ENCODE peak calls at places on chromosomes 12 and 14, in six cellular contexts. J, E, I, O, Z and X are unnamed samples.

GRCh38 chr14:80926706-80927384 is 14.7 kb downstream of the CEP128 start:
- DNase-seq in J (no peak), E (no peak), I (no peak), O (no peak), Z (peak; percentile 69), X (no peak)

GRCh38 chr14:69956970-69957369 is 77.8 kb downstream of the SMOC1 start:
- DNase-seq in J (no peak), E (no peak), I (no peak), O (no peak), Z (no peak), X (no peak)

GRCh38 chr14:82009076-82009475 is 475.4 kb upstream of the SEL1L start:
- DNase-seq in J (no peak), E (no peak), I (no peak), O (no peak), Z (no peak), X (no peak)

GRCh38 chr12:74791365-74791764 is 253.7 kb downstream of the ATXN7L3B start:
- DNase-seq in J (no peak), E (no peak), I (no peak), O (no peak), Z (peak; percentile 13), X (no peak)

GRCh38 chr12:56326533-56326932 is 7.3 kb downstream of the PAN2 start:
- DNase-seq in J (no peak), E (no peak), I (no peak), O (peak; percentile 50), Z (no peak), X (no peak)

GRCh38 chr12:89189448-89189847 is 162.9 kb downstream of the DUSP6 start:
- DNase-seq in J (no peak), E (no peak), I (no peak), O (no peak), Z (no peak), X (no peak)

GRCh38 chr14:74592476-74593191 is 19.4 kb downstream of the LTBP2 start:
- DNase-seq in J (no peak), E (no peak), I (peak; percentile 60), O (no peak), Z (no peak), X (no peak)

GRCh38 chr14:63499701-63500250 is 43.4 kb downstream of the PPP2R5E start:
- DNase-seq in J (no peak), E (no peak), I (no peak), O (no peak), Z (no peak), X (no peak)

GRCh38 chr12:93002278-93003054 is 73.4 kb upstream of the EEA1 start:
- DNase-seq in J (no peak), E (no peak), I (no peak), O (no peak), Z (no peak), X (no peak)

GRCh38 chr14:99677231-99677891 is 6.7 kb upstream of the CYP46A1 start:
- DNase-seq in J (no peak), E (no peak), I (peak; percentile 56), O (no peak), Z (no peak), X (no peak)

GRCh38 chr12:117685115-117685926 is 283.5 kb downstream of the KSR2 start:
- DNase-seq in J (peak; percentile 78), E (no peak), I (no peak), O (peak; percentile 64), Z (peak; percentile 39), X (no peak)

GRCh38 chr14:44833376-44833775 is 128.4 kb downstream of the KLHL28 start:
- DNase-seq in J (no peak), E (no peak), I (no peak), O (no peak), Z (no peak), X (no peak)

GRCh38 chr14:92458136-92458958 is 55.2 kb upstream of the RIN3 start:
- DNase-seq in J (no peak), E (no peak), I (no peak), O (no peak), Z (no peak), X (no peak)

GRCh38 chr14:105180598-105181528 is at the start of gene NUDT14:
- DNase-seq in J (peak; percentile 87), E (peak; percentile 87), I (peak; percentile 87), O (peak; percentile 92), Z (peak; percentile 86), X (peak; percentile 86)

GRCh38 chr14:95138876-95139275 is 18.5 kb downstream of the DICER1 start:
- DNase-seq in J (no peak), E (no peak), I (no peak), O (no peak), Z (no peak), X (peak; percentile 37)

GRCh38 chr12:72030272-72030671 is 91.6 kb downstream of the TPH2 start:
- DNase-seq in J (no peak), E (no peak), I (no peak), O (no peak), Z (no peak), X (no peak)

GRCh38 chr14:90756755-90757345 is 59.4 kb downstream of the TTC7B start:
- DNase-seq in J (no peak), E (no peak), I (no peak), O (no peak), Z (no peak), X (no peak)

GRCh38 chr14:89748004-89748403 is 206.5 kb downstream of the EFCAB11 start:
- DNase-seq in J (no peak), E (no peak), I (no peak), O (no peak), Z (no peak), X (no peak)

GRCh38 chr14:44778562-44778961 is 183.2 kb downstream of the KLHL28 start:
- DNase-seq in J (no peak), E (no peak), I (no peak), O (no peak), Z (no peak), X (no peak)

GRCh38 chr12:15423629-15424028 is 101.3 kb downstream of the PTPRO start:
- DNase-seq in J (no peak), E (no peak), I (no peak), O (no peak), Z (no peak), X (no peak)

GRCh38 chr14:52069617-52070431 is 965 bp upstream of the NID2 start:
- DNase-seq in J (peak; percentile 82), E (no peak), I (no peak), O (peak; percentile 31), Z (peak; percentile 47), X (peak; percentile 44)

GRCh38 chr12:82019533-82019932 is 260.4 kb upstream of the PPFIA2 start:
- DNase-seq in J (no peak), E (no peak), I (no peak), O (no peak), Z (no peak), X (no peak)

GRCh38 chr14:105064721-105065143 is 498 bp downstream of the GPR132 start:
- DNase-seq in J (no peak), E (peak; percentile 76), I (no peak), O (no peak), Z (no peak), X (no peak)

DNA sequence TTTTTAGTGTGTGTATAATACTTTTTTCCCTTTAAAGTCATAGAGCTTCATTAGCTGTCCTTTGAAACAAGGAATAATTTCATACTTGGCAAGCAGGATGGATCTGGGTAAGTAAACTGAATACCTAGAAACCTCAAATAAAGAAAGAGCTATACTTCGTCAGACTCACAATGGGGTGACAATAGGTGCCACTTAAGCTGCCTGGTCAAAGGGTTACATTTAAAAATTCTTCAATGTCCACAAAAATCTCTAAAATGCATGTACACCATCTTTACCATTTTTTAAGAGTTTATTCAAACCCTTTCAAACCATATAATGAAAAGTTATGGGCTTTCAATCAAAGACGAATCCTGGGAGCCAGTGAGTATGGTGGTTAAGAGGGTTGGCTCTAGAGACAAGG is 3.1 kb downstream of the GIT2 start:
- DNase-seq in J (no peak), E (no peak), I (no peak), O (no peak), Z (no peak), X (no peak)
- H3K36me3 ChIP-seq in J (no peaks in the 10 kb centered on the region), E (no peaks in the 10 kb centered on the region), I (peaks cover 40% of the 10 kb centered on the region), O (peaks cover 5% of the 10 kb centered on the region), Z (peaks cover 7% of the 10 kb centered on the region), X (peaks cover 8% of the 10 kb centered on the region)

DNA sequence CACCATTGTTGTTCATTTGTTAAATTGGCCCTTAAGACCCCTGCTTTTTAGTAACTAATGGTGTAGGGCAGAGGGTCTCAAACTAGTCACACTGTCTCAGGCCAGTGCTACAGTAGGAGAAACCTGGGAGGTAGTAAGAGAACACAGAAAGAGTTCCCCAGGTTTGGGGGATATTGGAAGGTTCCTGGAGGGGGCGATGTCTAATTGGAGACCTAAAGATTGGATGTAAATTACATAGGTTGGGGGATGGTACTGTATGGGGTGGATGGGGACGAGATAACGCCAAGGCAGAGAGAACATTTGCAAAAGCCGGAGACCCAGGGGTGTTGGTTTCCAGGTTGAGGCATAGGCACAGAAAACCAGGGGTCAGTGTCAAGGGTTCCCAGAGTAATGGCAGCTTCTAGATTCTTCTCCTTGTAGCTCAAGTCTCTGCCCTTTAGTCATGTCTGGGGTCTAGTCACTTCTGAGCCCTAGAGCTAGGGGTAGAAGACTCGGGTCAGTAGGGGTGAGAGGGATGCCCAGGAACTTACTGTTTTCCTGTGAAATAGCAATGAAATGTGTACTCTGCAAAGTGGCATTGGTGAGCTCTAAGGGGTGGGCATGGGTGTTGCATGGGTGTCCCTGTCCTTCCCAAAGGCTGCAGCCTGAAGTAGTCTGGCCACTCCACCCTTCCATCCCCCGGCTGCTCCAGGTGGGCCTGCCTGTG is 21.8 kb downstream of the PLEKHG3 start:
- DNase-seq in J (peak; percentile 10), E (no peak), I (no peak), O (no peak), Z (no peak), X (no peak)
- H3K4me1 ChIP-seq in J (peaks cover under 1% of the 10 kb centered on the region), E (peaks cover 54% of the 10 kb centered on the region), I (peaks cover 69% of the 10 kb centered on the region), O (peaks cover 30% of the 10 kb centered on the region), Z (peaks cover 33% of the 10 kb centered on the region), X (peaks cover 15% of the 10 kb centered on the region)

GRCh38 chr12:53012928-53013327 is 6.7 kb downstream of the EIF4B start:
- DNase-seq in J (no peak), E (no peak), I (no peak), O (no peak), Z (no peak), X (no peak)
- H3K36me3 ChIP-seq in J (no peaks in the 10 kb centered on the region), E (no peaks in the 10 kb centered on the region), I (peaks cover 28% of the 10 kb centered on the region), O (no peaks in the 10 kb centered on the region), Z (peaks cover 15% of the 10 kb centered on the region), X (peaks cover 75% of the 10 kb centered on the region)

GRCh38 chr12:120540445-120540844 is 6.3 kb downstream of the RNF10 start:
- DNase-seq in J (no peak), E (no peak), I (no peak), O (no peak), Z (no peak), X (no peak)

GRCh38 chr12:120536064-120536791 is 2.1 kb downstream of the RNF10 start:
- DNase-seq in J (no peak), E (peak; percentile 50), I (no peak), O (no peak), Z (no peak), X (no peak)

GRCh38 chr12:120538281-120539156 is 4.4 kb downstream of the RNF10 start:
- DNase-seq in J (peak; percentile 80), E (no peak), I (no peak), O (peak; percentile 64), Z (peak; percentile 71), X (peak; percentile 26)

GRCh38 chr12:120542166-120542565 is 8.0 kb downstream of the RNF10 start:
- DNase-seq in J (no peak), E (no peak), I (no peak), O (no peak), Z (no peak), X (no peak)

DNA sequence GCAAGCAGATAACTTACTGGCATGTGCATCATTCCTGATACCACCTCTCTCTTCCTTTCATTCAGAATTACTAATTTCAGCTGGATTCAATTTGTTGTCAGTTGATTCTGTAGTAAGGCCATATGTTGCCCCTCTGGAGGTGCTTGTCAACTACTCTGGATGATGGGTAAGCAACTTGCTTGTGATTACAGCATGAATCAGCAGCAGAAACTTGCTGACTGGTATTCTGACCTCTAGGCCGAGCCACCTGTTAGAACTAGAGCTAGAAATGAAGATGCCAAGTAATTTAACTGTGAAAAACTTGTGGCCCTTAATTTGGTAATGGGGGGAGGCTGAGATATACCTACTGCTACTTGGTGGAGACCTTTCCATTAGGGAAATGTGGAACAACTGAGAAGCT is 5.1 kb downstream of the RNF10 start:
- DNase-seq in J (no peak), E (no peak), I (no peak), O (no peak), Z (no peak), X (no peak)
- H3K4me1 ChIP-seq in J (peaks cover 12% of the 10 kb centered on the region), E (peaks cover 73% of the 10 kb centered on the region), I (peaks cover 89% of the 10 kb centered on the region), O (peaks cover 56% of the 10 kb centered on the region), Z (peaks cover 51% of the 10 kb centered on the region), X (peaks cover 26% of the 10 kb centered on the region)